ENCODE peak calls at places on chromosomes 13 and 19, in four cellular contexts. T is caudate nucleus, D is NCI-H345, I is psoas muscle. Y is an unnamed sample.

GRCh38 chr13:44068737-44069136 is 189.0 kb downstream of the LACC1 start:
- DNase-seq in T (no peak), D (no peak), I (no peak), Y (no peak)

GRCh38 chr13:21342699-21343442 is 116.2 kb downstream of the ZDHHC20 start:
- DNase-seq in T (no peak), D (no peak), I (no peak), Y (no peak)

GRCh38 chr19:9970481-9970880 is 34.2 kb upstream of the OLFM2 start:
- DNase-seq in T (no peak), D (no peak), I (no peak), Y (no peak)

GRCh38 chr19:7925171-7925837 is 631 bp downstream of the CTXN1 start:
- DNase-seq in T (peak), D (peak), I (peak), Y (peak)

GRCh38 chr13:64884976-64885375 is 2345.2 kb downstream of the PCDH9 start:
- DNase-seq in T (no peak), D (no peak), I (no peak), Y (no peak)

GRCh38 chr13:39527961-39528720 is 74.9 kb downstream of the LHFPL6 start:
- DNase-seq in T (no peak), D (no peak), I (no peak), Y (no peak)

GRCh38 chr19:3336680-3337523 is 29.5 kb upstream of the NFIC start:
- DNase-seq in T (peak), D (peak), I (peak), Y (no peak)

GRCh38 chr13:52809310-52809769 is 39.1 kb downstream of the PCDH8 start:
- DNase-seq in T (peak), D (peak), I (no peak), Y (no peak)

GRCh38 chr19:30878456-30878855 is 470.8 kb downstream of the TSHZ3 start:
- DNase-seq in T (no peak), D (no peak), I (no peak), Y (no peak)

GRCh38 chr13:43663474-43664090 is 123.2 kb downstream of the ENOX1 start:
- DNase-seq in T (no peak), D (no peak), I (no peak), Y (no peak)

GRCh38 chr13:26465514-26465913 is 92.0 kb upstream of the WASF3 start:
- DNase-seq in T (no peak), D (no peak), I (peak), Y (no peak)

GRCh38 chr19:5349041-5349440 is 8.4 kb upstream of the PTPRS start:
- DNase-seq in T (no peak), D (peak), I (no peak), Y (no peak)

GRCh38 chr13:31824705-31825512 is 85.6 kb downstream of the RXFP2 start:
- DNase-seq in T (no peak), D (peak), I (no peak), Y (no peak)

GRCh38 chr19:17686592-17687042 is 1.5 kb downstream of the UNC13A start:
- DNase-seq in T (no peak), D (peak), I (peak), Y (no peak)

GRCh38 chr13:93847162-93847561 is 620.6 kb downstream of the GPC6 start:
- DNase-seq in T (no peak), D (no peak), I (no peak), Y (no peak)

GRCh38 chr19:43465468-43466120 is at the start of gene LYPD3:
- DNase-seq in T (no peak), D (no peak), I (no peak), Y (no peak)

GRCh38 chr19:17555929-17556813 is 722 bp downstream of the COLGALT1 start:
- DNase-seq in T (peak), D (peak), I (peak), Y (peak)

GRCh38 chr19:51016798-51017683 is 2.5 kb downstream of the KLK10 start:
- DNase-seq in T (peak), D (no peak), I (peak), Y (no peak)

GRCh38 chr13:20882206-20882605 is 20.3 kb downstream of the XPO4 start:
- DNase-seq in T (no peak), D (no peak), I (no peak), Y (no peak)

GRCh38 chr19:15323496-15324235 is 8.7 kb downstream of the BRD4 start:
- DNase-seq in T (no peak), D (no peak), I (peak), Y (peak)

GRCh38 chr13:101390461-101390860 is 25.8 kb downstream of the NALCN start:
- DNase-seq in T (no peak), D (no peak), I (no peak), Y (no peak)

GRCh38 chr13:94327318-94327717 is 152.2 kb downstream of the DCT start:
- DNase-seq in T (no peak), D (no peak), I (no peak), Y (no peak)

GRCh38 chr13:102128216-102128800 is 273.5 kb downstream of the FGF14 start:
- DNase-seq in T (no peak), D (peak), I (no peak), Y (no peak)

GRCh38 chr13:102968572-102969228 is 97.5 kb downstream of the SLC10A2 start:
- DNase-seq in T (no peak), D (no peak), I (no peak), Y (no peak)

GRCh38 chr13:31174018-31174417 is 12.3 kb upstream of the HSPH1 start:
- DNase-seq in T (no peak), D (no peak), I (no peak), Y (no peak)

GRCh38 chr19:4472174-4472974 is at the start of gene HDGFL2:
- DNase-seq in T (no peak), D (no peak), I (peak), Y (no peak)

GRCh38 chr13:63501702-63502101 is 2086.1 kb upstream of the PCDH20 start:
- DNase-seq in T (no peak), D (no peak), I (no peak), Y (no peak)

GRCh38 chr13:110493161-110493593 is 68.3 kb downstream of the RAB20 start:
- DNase-seq in T (no peak), D (no peak), I (no peak), Y (no peak)

GRCh38 chr13:94343243-94343585 is 136.3 kb downstream of the DCT start:
- DNase-seq in T (no peak), D (no peak), I (no peak), Y (no peak)

GRCh38 chr13:48159436-48160225 is 64.7 kb upstream of the MED4 start:
- DNase-seq in T (no peak), D (no peak), I (no peak), Y (no peak)

GRCh38 chr13:37414667-37415066 is 183.9 kb downstream of the POSTN start:
- DNase-seq in T (no peak), D (no peak), I (no peak), Y (no peak)

GRCh38 chr19:45881909-45882528 is 3.9 kb downstream of the IRF2BP1 start:
- DNase-seq in T (no peak), D (no peak), I (no peak), Y (no peak)

GRCh38 chr19:5667751-5668271 is 12.5 kb downstream of the MICOS13 start:
- DNase-seq in T (no peak), D (no peak), I (no peak), Y (no peak)

GRCh38 chr13:42819712-42820111 is 38.3 kb downstream of the FAM216B start:
- DNase-seq in T (no peak), D (no peak), I (no peak), Y (no peak)

Y was measured in chondrocyte.